ENCODE peak calls at places on chromosomes 4 and X, in five cellular contexts. K is mucosa of descending colon; C is CD8-positive, alpha-beta T cell; Z is heart left ventricle; Q is K562. O is an unnamed sample.

GRCh38 chr4:110680217-110680616 is 57.3 kb upstream of the PITX2 start:
- DNase-seq in C (no peak), Z (no peak), Q (no peak), K (no peak), O (no peak)

GRCh38 chr4:39514888-39515401 is 12.3 kb downstream of the UGDH start:
- DNase-seq in K (peak; percentile 83), Q (peak; percentile 13), C (no peak), Z (no peak), O (no peak)

GRCh38 chrX:153433781-153434285 is 12.0 kb downstream of the TREX2 start:
- DNase-seq in Q (no peak), C (no peak), Z (no peak), K (no peak), O (no peak)

GRCh38 chr4:123462007-123462406 is 65.4 kb downstream of the SPRY1 start:
- DNase-seq in K (no peak), Q (no peak), C (no peak), Z (no peak), O (no peak)

GRCh38 chr4:150056569-150056968 is 21.7 kb upstream of the DCLK2 start:
- DNase-seq in C (no peak), Q (no peak), Z (no peak), K (no peak), O (no peak)

GRCh38 chr4:131540256-131540655 is 1608.8 kb upstream of the PCDH10 start:
- DNase-seq in K (no peak), Q (no peak), Z (no peak), C (no peak), O (no peak)

GRCh38 chrX:136781180-136781797 is 557 bp upstream of the ARHGEF6 start:
- DNase-seq in K (no peak), Q (no peak), C (no peak), Z (no peak), O (no peak)

GRCh38 chr4:98994474-98995182 is 893 bp upstream of the METAP1 start:
- DNase-seq in Q (peak; percentile 15), K (no peak), Z (no peak), C (no peak), O (no peak)

GRCh38 chr4:30718021-30718888 is 1.9 kb upstream of the PCDH7 start:
- DNase-seq in Q (no peak), K (peak; percentile 23), C (no peak), Z (peak; percentile 34), O (no peak)

GRCh38 chrX:14798805-14799397 is 74.0 kb downstream of the FANCB start:
- DNase-seq in Q (no peak), K (no peak), C (no peak), Z (no peak), O (no peak)

GRCh38 chrX:16678689-16679088 is 28.7 kb downstream of the S100G start:
- DNase-seq in K (no peak), Z (no peak), Q (no peak), C (no peak), O (no peak)

GRCh38 chr4:175891863-175892262 is 79.8 kb upstream of the GPM6A start:
- DNase-seq in C (no peak), Z (no peak), Q (no peak), K (peak; percentile 14), O (no peak)

GRCh38 chrX:140507982-140508305 is 3.1 kb upstream of the SOX3 start:
- DNase-seq in Z (no peak), K (no peak), Q (no peak), C (no peak), O (no peak)

GRCh38 chr4:27217261-27217769 is 356.7 kb downstream of the STIM2 start:
- DNase-seq in Z (no peak), Q (no peak), C (no peak), K (no peak), O (no peak)

GRCh38 chrX:133314297-133314696 is 96.1 kb upstream of the TFDP3 start:
- DNase-seq in Q (no peak), C (no peak), K (no peak), Z (no peak), O (no peak)
- H3K4me1 ChIP-seq in Q (no peaks in the 10 kb centered on the region), C (no peaks in the 10 kb centered on the region), K (no peaks in the 10 kb centered on the region), Z (no peaks in the 10 kb centered on the region), O (no peaks in the 10 kb centered on the region)

DNA sequence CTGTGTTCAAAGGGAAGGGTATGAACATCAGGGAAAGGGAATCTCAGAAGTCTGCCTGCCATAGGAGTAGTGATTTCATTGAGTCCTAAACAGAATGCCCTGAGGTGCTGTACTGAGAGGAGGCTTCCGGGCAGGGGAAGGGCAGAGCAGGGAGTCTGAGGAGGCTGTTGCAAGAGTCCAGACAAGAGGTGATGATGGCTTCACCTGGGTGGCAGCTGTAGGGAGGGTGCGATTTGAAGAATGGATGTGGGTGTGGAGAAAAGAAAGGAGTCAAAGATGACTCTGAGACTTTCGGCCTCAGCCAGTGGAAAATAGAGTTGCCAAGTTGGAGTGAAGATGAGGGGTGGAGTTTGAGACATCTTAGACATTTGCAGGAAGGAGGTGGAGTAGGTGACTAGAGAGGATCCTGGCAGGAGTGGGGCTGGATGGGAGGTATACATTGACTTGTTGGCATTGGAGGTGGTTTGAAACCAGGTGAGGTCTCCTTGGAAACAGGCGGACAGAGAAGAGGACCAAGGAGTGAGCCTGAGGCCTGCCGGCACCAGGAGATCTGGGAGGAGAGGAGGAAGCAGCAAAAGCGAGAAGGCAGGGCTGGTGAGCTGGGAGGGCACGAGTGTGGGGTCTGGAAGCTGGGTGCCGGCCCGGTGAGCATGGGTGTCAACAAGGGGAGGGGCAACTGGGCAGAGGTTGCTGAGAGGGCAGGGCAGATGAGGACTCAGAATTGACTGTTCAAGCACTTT is 24.2 kb downstream of the TBC1D14 start:
- DNase-seq in C (no peak), K (no peak), Z (no peak), Q (no peak), O (no peak)
- H3K4me1 ChIP-seq in C (peaks cover 19% of the 10 kb centered on the region), K (peaks cover 27% of the 10 kb centered on the region), Z (peaks cover 58% of the 10 kb centered on the region), Q (no peaks in the 10 kb centered on the region), O (peaks cover 10% of the 10 kb centered on the region)

GRCh38 chr4:119010909-119011606 is 122.4 kb downstream of the SYNPO2 start:
- DNase-seq in C (no peak), Q (no peak), Z (no peak), K (no peak), O (no peak)

GRCh38 chr4:119011607-119011988 is 122.9 kb downstream of the SYNPO2 start:
- DNase-seq in C (no peak), K (no peak), Q (no peak), Z (no peak), O (no peak)

GRCh38 chr4:119016636-119017035 is 119.0 kb upstream of the MYOZ2 start:
- DNase-seq in K (no peak), C (no peak), Q (no peak), Z (no peak), O (no peak)

GRCh38 chr4:119017634-119018033 is 118.0 kb upstream of the MYOZ2 start:
- DNase-seq in Q (no peak), Z (no peak), K (no peak), C (no peak), O (no peak)

GRCh38 chr4:119014658-119015057 is 121.0 kb upstream of the MYOZ2 start:
- DNase-seq in C (no peak), K (no peak), Q (no peak), Z (no peak), O (no peak)
- H3K4me1 ChIP-seq in C (no peaks in the 10 kb centered on the region), K (no peaks in the 10 kb centered on the region), Q (no peaks in the 10 kb centered on the region), Z (peaks cover 21% of the 10 kb centered on the region), O (no peaks in the 10 kb centered on the region)

GRCh38 chr4:6043843-6044242 is 25.6 kb upstream of the C4orf50 start:
- DNase-seq in K (no peak), Z (no peak), C (no peak), Q (no peak), O (no peak)
- H3K4me1 ChIP-seq in K (no peaks in the 10 kb centered on the region), Z (no peaks in the 10 kb centered on the region), C (no peaks in the 10 kb centered on the region), Q (no peaks in the 10 kb centered on the region), O (no peaks in the 10 kb centered on the region)

DNA sequence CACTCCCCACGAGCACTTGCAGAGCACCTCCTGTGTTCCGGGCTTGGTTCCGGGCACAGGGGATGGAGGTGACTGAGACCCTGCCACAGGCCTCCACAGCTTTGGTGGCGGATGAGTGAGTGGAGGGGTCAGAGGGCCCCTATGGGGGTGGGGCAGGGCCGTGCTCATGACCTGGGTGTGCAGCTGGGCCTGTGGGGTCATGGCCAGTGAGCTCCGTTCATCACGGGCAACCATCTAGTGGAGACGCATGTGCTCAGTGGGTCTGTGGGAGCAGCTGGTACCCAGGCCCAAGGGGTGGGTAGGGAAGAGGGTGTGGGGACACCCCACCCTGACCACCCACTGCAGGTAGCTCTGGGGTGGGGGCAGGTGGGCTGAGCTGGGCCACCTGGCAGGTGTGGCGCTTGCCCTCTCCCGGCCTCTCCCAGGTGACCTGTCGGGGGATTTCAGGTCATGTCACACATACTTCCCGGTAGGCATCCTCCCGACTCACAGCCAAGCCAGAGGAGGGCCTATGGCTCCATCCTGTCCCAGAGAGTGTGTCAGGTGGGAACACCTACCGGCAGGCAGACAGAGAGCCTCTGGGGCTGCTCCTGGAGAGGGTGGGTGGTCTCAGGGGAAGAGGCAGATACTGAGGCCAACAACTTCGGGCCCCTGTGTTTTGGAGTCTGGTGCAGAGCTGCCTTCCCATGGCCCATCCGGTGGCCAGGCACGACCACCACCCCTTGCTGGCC is 3.6 kb downstream of the PSAPL1 start:
- DNase-seq in Q (no peak), K (no peak), Z (no peak), C (no peak), O (no peak)
- H3K4me1 ChIP-seq in Q (no peaks in the 10 kb centered on the region), K (no peaks in the 10 kb centered on the region), Z (no peaks in the 10 kb centered on the region), C (no peaks in the 10 kb centered on the region), O (no peaks in the 10 kb centered on the region)

O was measured in naive thymus-derived CD4-positive, alpha-beta T cell.